ENCODE peak calls at places on chromosomes 4 and X, in four cellular contexts. One of them, this sample, is unnamed.

GRCh38 chr4:41358626-41359025 is 101.9 kb downstream of the UCHL1 start:
- DNase-seq in left lung: no peak
- DNase-seq in fibroblast of pulmonary artery: no peak
- DNase-seq in heart right ventricle: peak
- DNase-seq in this sample: no peak

GRCh38 chr4:80173841-80174240 is 23.5 kb upstream of the PRDM8 start:
- DNase-seq in heart right ventricle: no peak
- DNase-seq in left lung: no peak
- DNase-seq in fibroblast of pulmonary artery: peak
- DNase-seq in this sample: no peak

GRCh38 chr4:7779194-7779768 is 160.4 kb downstream of the AFAP1 start:
- DNase-seq in fibroblast of pulmonary artery: no peak
- DNase-seq in heart right ventricle: peak
- DNase-seq in left lung: no peak
- DNase-seq in this sample: no peak

GRCh38 chr4:139761461-139761860 is 95.8 kb downstream of the MGST2 start:
- DNase-seq in fibroblast of pulmonary artery: peak
- DNase-seq in left lung: no peak
- DNase-seq in heart right ventricle: no peak
- DNase-seq in this sample: no peak

GRCh38 chrX:34849371-34849770 is 93.2 kb upstream of the FAM47B start:
- DNase-seq in fibroblast of pulmonary artery: peak
- DNase-seq in heart right ventricle: no peak
- DNase-seq in left lung: no peak
- DNase-seq in this sample: no peak

GRCh38 chrX:150477364-150477763 is 91.1 kb upstream of the MTM1 start:
- DNase-seq in left lung: no peak
- DNase-seq in fibroblast of pulmonary artery: no peak
- DNase-seq in heart right ventricle: no peak
- DNase-seq in this sample: no peak

GRCh38 chr4:1513936-1514483 is 107.8 kb upstream of the NKX1-1 start:
- DNase-seq in fibroblast of pulmonary artery: no peak
- DNase-seq in heart right ventricle: no peak
- DNase-seq in left lung: no peak
- DNase-seq in this sample: no peak

GRCh38 chrX:131607796-131608369 is 64.0 kb downstream of the OR13H1 start:
- DNase-seq in fibroblast of pulmonary artery: no peak
- DNase-seq in left lung: no peak
- DNase-seq in heart right ventricle: no peak
- DNase-seq in this sample: no peak

GRCh38 chrX:32966956-32967355 is 244.4 kb downstream of the DMD start:
- DNase-seq in left lung: no peak
- DNase-seq in fibroblast of pulmonary artery: no peak
- DNase-seq in heart right ventricle: no peak
- DNase-seq in this sample: no peak

GRCh38 chr4:137707221-137707620 is 174.9 kb upstream of the PCDH18 start:
- DNase-seq in fibroblast of pulmonary artery: peak
- DNase-seq in heart right ventricle: no peak
- DNase-seq in left lung: no peak
- DNase-seq in this sample: no peak

GRCh38 chr4:64158648-64159326 is 250.5 kb downstream of the TECRL start:
- DNase-seq in fibroblast of pulmonary artery: peak
- DNase-seq in left lung: no peak
- DNase-seq in heart right ventricle: peak
- DNase-seq in this sample: no peak

GRCh38 chr4:144627663-144628076 is 18.3 kb upstream of the HHIP start:
- DNase-seq in left lung: no peak
- DNase-seq in fibroblast of pulmonary artery: peak
- DNase-seq in heart right ventricle: no peak
- DNase-seq in this sample: no peak

GRCh38 chr4:105184316-105184988 is 37.8 kb downstream of the TET2 start:
- DNase-seq in left lung: no peak
- DNase-seq in heart right ventricle: no peak
- DNase-seq in fibroblast of pulmonary artery: no peak
- DNase-seq in this sample: no peak

GRCh38 chrX:70176938-70177533 is at the start of gene DGAT2L6:
- DNase-seq in fibroblast of pulmonary artery: no peak
- DNase-seq in left lung: no peak
- DNase-seq in heart right ventricle: no peak
- DNase-seq in this sample: no peak

GRCh38 chr4:141684785-141685184 is 48.4 kb downstream of the IL15 start:
- DNase-seq in heart right ventricle: no peak
- DNase-seq in fibroblast of pulmonary artery: no peak
- DNase-seq in left lung: no peak
- DNase-seq in this sample: no peak

GRCh38 chr4:14856076-14856926 is 146.0 kb upstream of the CPEB2 start:
- DNase-seq in heart right ventricle: peak
- DNase-seq in fibroblast of pulmonary artery: peak
- DNase-seq in left lung: no peak
- DNase-seq in this sample: no peak

GRCh38 chr4:115920637-115921036 is 807.2 kb upstream of the NDST4 start:
- DNase-seq in left lung: peak
- DNase-seq in fibroblast of pulmonary artery: no peak
- DNase-seq in heart right ventricle: no peak
- DNase-seq in this sample: no peak

GRCh38 chr4:75741027-75741426 is 16.6 kb downstream of the USO1 start:
- DNase-seq in left lung: no peak
- DNase-seq in heart right ventricle: no peak
- DNase-seq in fibroblast of pulmonary artery: no peak
- DNase-seq in this sample: no peak

GRCh38 chr4:5712517-5712916 is 1.5 kb downstream of the EVC start:
- DNase-seq in heart right ventricle: no peak
- DNase-seq in left lung: no peak
- DNase-seq in fibroblast of pulmonary artery: peak
- DNase-seq in this sample: no peak

GRCh38 chrX:37712458-37712857 is 26.9 kb downstream of the XK start:
- DNase-seq in heart right ventricle: no peak
- DNase-seq in left lung: no peak
- DNase-seq in fibroblast of pulmonary artery: peak
- DNase-seq in this sample: no peak

GRCh38 chrX:133970021-133970550 is 15.3 kb downstream of the GPC3 start:
- DNase-seq in left lung: no peak
- DNase-seq in heart right ventricle: no peak
- DNase-seq in fibroblast of pulmonary artery: no peak
- DNase-seq in this sample: no peak

GRCh38 chrX:56782362-56782761 is 53.3 kb downstream of the NBDY start:
- DNase-seq in left lung: no peak
- DNase-seq in heart right ventricle: no peak
- DNase-seq in fibroblast of pulmonary artery: no peak
- DNase-seq in this sample: no peak

GRCh38 chrX:112874140-112874539 is 33.5 kb upstream of the AMOT start:
- DNase-seq in heart right ventricle: no peak
- DNase-seq in fibroblast of pulmonary artery: peak
- DNase-seq in left lung: no peak
- DNase-seq in this sample: no peak

GRCh38 chrX:95662200-95662599 is 1022.4 kb upstream of the DIAPH2 start:
- DNase-seq in left lung: no peak
- DNase-seq in fibroblast of pulmonary artery: no peak
- DNase-seq in heart right ventricle: no peak
- DNase-seq in this sample: no peak

GRCh38 chrX:150752124-150752523 is 58.9 kb downstream of the MTMR1 start:
- DNase-seq in left lung: no peak
- DNase-seq in heart right ventricle: no peak
- DNase-seq in fibroblast of pulmonary artery: no peak
- DNase-seq in this sample: no peak

GRCh38 chr4:108626056-108626455 is 5.7 kb downstream of the RPL34 start:
- DNase-seq in fibroblast of pulmonary artery: no peak
- DNase-seq in left lung: no peak
- DNase-seq in heart right ventricle: no peak
- DNase-seq in this sample: no peak

GRCh38 chrX:85052207-85052606 is 48.5 kb downstream of the APOOL start:
- DNase-seq in left lung: no peak
- DNase-seq in fibroblast of pulmonary artery: peak
- DNase-seq in heart right ventricle: no peak
- DNase-seq in this sample: no peak

GRCh38 chr4:137674066-137674465 is 141.8 kb upstream of the PCDH18 start:
- DNase-seq in fibroblast of pulmonary artery: no peak
- DNase-seq in heart right ventricle: no peak
- DNase-seq in left lung: no peak
- DNase-seq in this sample: no peak

GRCh38 chr4:101292901-101293300 is 54.4 kb downstream of the PPP3CA start:
- DNase-seq in fibroblast of pulmonary artery: peak
- DNase-seq in heart right ventricle: no peak
- DNase-seq in left lung: no peak
- DNase-seq in this sample: no peak

GRCh38 chr4:20618010-20618409 is 82.2 kb upstream of the PACRGL start:
- DNase-seq in heart right ventricle: peak
- DNase-seq in fibroblast of pulmonary artery: no peak
- DNase-seq in left lung: no peak
- DNase-seq in this sample: no peak

GRCh38 chrX:9677098-9677739 is 88.4 kb downstream of the GPR143 start:
- DNase-seq in heart right ventricle: peak
- DNase-seq in left lung: no peak
- DNase-seq in fibroblast of pulmonary artery: peak
- DNase-seq in this sample: no peak

GRCh38 chrX:42946544-42947223 is 168.7 kb upstream of the PPP1R2C start:
- DNase-seq in heart right ventricle: no peak
- DNase-seq in left lung: no peak
- DNase-seq in fibroblast of pulmonary artery: no peak
- DNase-seq in this sample: no peak

GRCh38 chrX:23752740-23753435 is 9.8 kb upstream of the ACOT9 start:
- DNase-seq in fibroblast of pulmonary artery: peak
- DNase-seq in heart right ventricle: no peak
- DNase-seq in left lung: no peak
- DNase-seq in this sample: no peak

GRCh38 chr4:1080961-1081688 is 32.2 kb downstream of the RNF212 start:
- DNase-seq in fibroblast of pulmonary artery: peak
- DNase-seq in heart right ventricle: no peak
- DNase-seq in left lung: no peak
- DNase-seq in this sample: no peak

DNA sequence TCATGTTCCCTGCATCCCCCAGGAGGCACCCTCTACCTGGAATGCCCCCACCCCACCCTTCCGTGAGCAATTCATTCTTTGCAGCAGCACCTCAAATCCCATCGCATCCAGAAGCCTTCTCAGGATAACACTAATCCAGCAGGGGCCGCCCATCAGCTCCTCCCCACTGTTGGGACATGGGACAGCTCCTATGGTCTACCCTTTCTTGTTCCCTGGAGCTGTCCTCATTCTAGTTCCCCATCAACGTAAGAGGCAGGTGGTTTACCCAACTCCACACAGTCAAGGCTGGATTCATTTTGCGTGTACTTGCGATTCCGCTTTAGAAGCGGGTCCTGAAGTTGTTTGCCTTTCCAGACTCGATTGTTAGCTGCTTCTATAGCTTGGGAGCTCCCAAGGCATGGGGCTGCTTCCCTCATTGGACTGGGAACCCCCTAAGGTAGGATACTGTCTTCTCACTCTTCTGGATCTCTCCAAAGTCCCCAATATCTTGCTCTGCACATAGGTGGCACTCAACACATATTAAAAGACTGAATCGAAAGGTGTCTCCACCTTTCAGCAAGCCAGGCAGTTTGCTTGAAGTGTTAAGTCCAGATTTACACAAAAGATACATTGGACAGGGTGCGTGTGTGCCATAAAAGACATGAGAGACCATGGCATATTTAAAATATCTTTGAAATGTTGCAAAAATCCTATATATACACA is 942 bp upstream of the APLN start:
- DNase-seq in heart right ventricle: no peak
- DNase-seq in fibroblast of pulmonary artery: no peak
- DNase-seq in left lung: no peak
- DNase-seq in this sample: no peak
- TF ChIP-seq CTCF in heart right ventricle: no peak
- TF ChIP-seq CTCF in fibroblast of pulmonary artery: no peak
- TF ChIP-seq CTCF in left lung: no peak
- TF ChIP-seq CTCF in this sample: peak

GRCh38 chr4:77578145-77578544 is 27.5 kb upstream of the CXCL13 start:
- DNase-seq in fibroblast of pulmonary artery: no peak
- DNase-seq in heart right ventricle: no peak
- DNase-seq in left lung: no peak
- DNase-seq in this sample: no peak
- TF ChIP-seq CTCF in fibroblast of pulmonary artery: no peak
- TF ChIP-seq CTCF in heart right ventricle: no peak
- TF ChIP-seq CTCF in left lung: no peak
- TF ChIP-seq CTCF in this sample: peak

DNA sequence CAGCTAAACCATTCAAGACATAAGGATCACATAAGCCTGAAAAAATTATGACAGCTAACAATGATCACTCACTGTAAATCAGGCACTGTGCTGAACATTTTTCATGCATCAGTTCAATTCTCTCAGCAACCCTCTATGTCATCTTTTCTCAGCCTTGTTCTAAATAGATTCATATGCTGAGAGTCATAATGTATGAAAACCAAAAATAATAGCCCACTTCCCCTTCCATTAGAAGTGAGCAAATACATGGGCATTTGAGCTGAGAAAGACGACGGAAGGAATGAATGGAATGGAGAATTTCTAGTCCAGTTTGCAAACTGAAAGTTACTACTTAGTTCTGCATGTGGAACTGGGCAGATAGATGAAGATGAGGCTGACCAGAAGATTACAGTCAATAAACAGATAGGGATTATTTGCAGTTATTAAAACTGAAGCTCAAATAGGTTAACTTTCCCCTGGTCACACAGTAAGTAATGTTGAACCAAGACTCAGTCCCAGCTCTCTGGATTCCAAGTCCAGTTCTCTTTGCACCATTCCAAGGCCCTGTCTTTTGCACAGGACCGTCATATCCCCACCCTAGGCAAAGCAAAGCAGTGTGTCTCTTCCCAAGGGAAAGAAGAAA is 1.6 kb upstream of the SH3RF1 start:
- DNase-seq in fibroblast of pulmonary artery: peak
- DNase-seq in heart right ventricle: no peak
- DNase-seq in left lung: no peak
- DNase-seq in this sample: no peak
- TF ChIP-seq CTCF in fibroblast of pulmonary artery: no peak
- TF ChIP-seq CTCF in heart right ventricle: no peak
- TF ChIP-seq CTCF in left lung: no peak
- TF ChIP-seq CTCF in this sample: no peak

GRCh38 chr4:3792813-3793212 is 26.6 kb downstream of the ADRA2C start:
- DNase-seq in heart right ventricle: no peak
- DNase-seq in left lung: no peak
- DNase-seq in fibroblast of pulmonary artery: no peak
- DNase-seq in this sample: peak
- TF ChIP-seq CTCF in heart right ventricle: no peak
- TF ChIP-seq CTCF in left lung: no peak
- TF ChIP-seq CTCF in fibroblast of pulmonary artery: no peak
- TF ChIP-seq CTCF in this sample: peak